ENCODE peak calls at places on chromosomes 12 and 14, in four cellular contexts. G is Kasumi-1, F is right lobe of liver, X is activated B cell treated with CpG ODN at 0.5 μM for 24 hours. C is an unnamed sample.
A peak's percentile ranks its signal among the peaks of the same experiment; 100 is the strongest.

GRCh38 chr12:24948452-24948815 is 467 bp downstream of the BCAT1 start:
- DNase-seq in G (peak; percentile 52), F (no peak), X (peak; percentile 24), C (no peak)

GRCh38 chr12:96295532-96296160 is 101.5 kb downstream of the ELK3 start:
- DNase-seq in G (no peak), F (no peak), X (no peak), C (no peak)

GRCh38 chr12:122412851-122413433 is 9.5 kb downstream of the CLIP1 start:
- DNase-seq in G (no peak), F (no peak), X (no peak), C (no peak)

GRCh38 chr12:31368666-31369361 is 42.9 kb upstream of the SINHCAF start:
- DNase-seq in G (no peak), F (no peak), X (no peak), C (no peak)

GRCh38 chr12:53051058-53051880 is 1.4 kb downstream of the TNS2 start:
- DNase-seq in G (no peak), F (peak; percentile 80), X (no peak), C (no peak)

GRCh38 chr14:104137297-104138097 is 890 bp upstream of the KIF26A start:
- DNase-seq in G (peak; percentile 12), F (peak; percentile 81), X (peak; percentile 66), C (peak; percentile 89)

GRCh38 chr12:47818701-47819543 is 781 bp downstream of the HDAC7 start:
- DNase-seq in G (no peak), F (peak; percentile 76), X (peak; percentile 59), C (peak; percentile 75)

GRCh38 chr12:41140117-41140516 is 48.0 kb upstream of the PDZRN4 start:
- DNase-seq in G (no peak), F (no peak), X (no peak), C (no peak)

GRCh38 chr12:68675098-68675842 is 11.5 kb upstream of the NUP107 start:
- DNase-seq in G (no peak), F (no peak), X (no peak), C (peak; percentile 14)

GRCh38 chr12:19846561-19846960 is 407.3 kb downstream of the AEBP2 start:
- DNase-seq in G (no peak), F (no peak), X (no peak), C (no peak)

GRCh38 chr12:99386907-99387306 is 260.6 kb upstream of the GARIN6 start:
- DNase-seq in G (peak; percentile 52), F (no peak), X (no peak), C (peak; percentile 24)

GRCh38 chr12:68175566-68176033 is 16.1 kb upstream of the IFNG start:
- DNase-seq in G (no peak), F (no peak), X (peak; percentile 20), C (no peak)

GRCh38 chr14:20516921-20517320 is 11.6 kb downstream of the RNASE10 start:
- DNase-seq in G (no peak), F (no peak), X (no peak), C (no peak)

GRCh38 chr12:122457627-122458026 is 35.2 kb upstream of the CLIP1 start:
- DNase-seq in G (no peak), F (no peak), X (no peak), C (no peak)

GRCh38 chr12:88562151-88562550 is 18.1 kb downstream of the KITLG start:
- DNase-seq in G (no peak), F (no peak), X (no peak), C (no peak)

GRCh38 chr12:42985506-42985905 is 396.0 kb upstream of the PRICKLE1 start:
- DNase-seq in G (no peak), F (no peak), X (no peak), C (peak; percentile 68)

C was measured in iPS-NIHi11.